ENCODE peak calls at places on chromosomes 4 and X, in four cellular contexts. Y, S, M and T are unnamed samples.

GRCh38 chrX:133045986-133046385 is 50.9 kb downstream of the USP26 start:
- DNase-seq in M (no peak), S (no peak), Y (no peak), T (no peak)

GRCh38 chr4:64271601-64272081 is 137.6 kb downstream of the TECRL start:
- DNase-seq in Y (no peak), S (no peak), M (no peak), T (no peak)

GRCh38 chr4:142347241-142347640 is 498.9 kb downstream of the INPP4B start:
- DNase-seq in Y (no peak), M (no peak), S (no peak), T (no peak)

GRCh38 chr4:123121241-123121907 is 199.0 kb upstream of the NUDT6 start:
- DNase-seq in M (no peak), S (no peak), Y (no peak), T (no peak)

GRCh38 chr4:17859793-17860406 is 49.1 kb downstream of the NCAPG start:
- DNase-seq in M (no peak), S (no peak), Y (no peak), T (no peak)

GRCh38 chrX:132807411-132808030 is 150.9 kb downstream of the HS6ST2 start:
- DNase-seq in M (no peak), Y (no peak), S (no peak), T (no peak)

GRCh38 chr4:74157116-74157742 is 689 bp upstream of the MTHFD2L start:
- DNase-seq in S (peak; percentile 11), Y (no peak), M (no peak), T (no peak)

GRCh38 chrX:40202456-40202855 is 104.7 kb upstream of the BCOR start:
- DNase-seq in M (no peak), Y (peak; percentile 31), S (no peak), T (no peak)

GRCh38 chr4:1243451-1244080 is 5.4 kb downstream of the CTBP1 start:
- DNase-seq in S (no peak), Y (no peak), M (no peak), T (no peak)

GRCh38 chr4:63123441-63123840 is 1285.8 kb downstream of the TECRL start:
- DNase-seq in S (no peak), Y (no peak), M (no peak), T (no peak)

GRCh38 chr4:7201351-7202305 is 9.3 kb downstream of the SORCS2 start:
- DNase-seq in S (no peak), Y (no peak), M (no peak), T (no peak)
- TF ChIP-seq SPI1 in S (no peak), Y (no peak), M (no peak), T (no peak)

DNA sequence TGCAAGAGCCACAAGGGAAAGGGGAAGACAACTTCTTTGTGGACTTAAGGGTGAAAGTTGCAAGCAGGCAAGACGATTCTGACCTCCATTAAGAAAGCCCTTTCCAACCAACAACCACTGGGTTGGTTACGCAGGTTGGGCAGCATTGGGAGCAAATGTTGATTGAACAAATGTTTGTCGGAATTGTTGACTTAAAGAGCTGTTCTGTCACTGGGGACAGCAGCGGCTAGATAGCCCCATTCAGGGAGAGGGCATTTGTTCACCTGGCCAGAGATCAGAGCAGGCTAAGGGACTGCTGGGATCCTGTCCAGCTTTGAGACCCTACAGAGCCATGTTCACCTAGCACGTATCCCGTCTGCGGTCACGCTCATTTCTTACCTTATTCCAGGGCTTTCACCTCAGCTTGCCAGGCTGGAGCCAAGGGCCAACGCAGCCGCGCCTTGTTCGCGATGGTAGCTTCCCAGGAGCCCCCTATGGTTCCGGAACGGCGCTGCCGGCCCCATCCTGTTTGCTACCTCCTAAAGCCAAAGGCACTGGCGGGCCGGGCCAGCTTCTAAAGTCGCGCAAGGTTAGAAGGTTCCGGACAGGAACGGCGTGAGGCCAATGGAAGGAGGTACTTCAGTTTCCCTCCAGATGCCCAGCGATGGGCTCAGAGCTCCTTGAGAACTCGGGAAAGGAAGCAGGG is 24.6 kb downstream of the F9 start:
- DNase-seq in M (no peak), S (peak; percentile 2), Y (no peak), T (no peak)
- TF ChIP-seq SPI1 in M (no peak), S (no peak), Y (no peak), T (no peak)

GRCh38 chr4:169024762-169025161 is 14.7 kb upstream of the CBR4 start:
- DNase-seq in Y (no peak), S (peak; percentile 29), M (no peak), T (peak; percentile 25)
- TF ChIP-seq SPI1 in Y (no peak), S (no peak), M (no peak), T (no peak)

DNA sequence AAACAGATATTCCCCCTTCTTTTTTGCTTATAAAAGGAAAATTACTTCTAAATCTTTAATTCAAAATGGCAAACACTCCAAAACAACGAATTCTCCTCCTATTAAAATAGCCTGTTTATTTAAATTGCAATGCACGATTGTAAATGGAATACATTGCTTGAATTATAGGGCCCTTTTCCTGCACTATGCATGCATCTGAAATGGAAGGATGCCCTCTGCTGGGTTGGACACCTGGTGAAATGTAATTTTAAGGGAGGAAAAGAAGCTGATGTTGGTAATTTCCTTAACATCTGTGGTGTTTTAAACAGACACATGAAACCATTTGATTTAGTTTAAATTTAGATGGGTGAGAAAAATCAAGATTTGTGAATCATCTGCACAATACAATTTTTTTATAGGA is 72.8 kb downstream of the GRXCR1 start:
- DNase-seq in M (no peak), S (no peak), Y (no peak), T (no peak)
- TF ChIP-seq SPI1 in M (no peak), S (no peak), Y (no peak), T (no peak)